ENCODE peak calls at places on chromosomes 2 and 18, in five cellular contexts. One of them, this sample, is unnamed.

GRCh38 chr2:231670892-231671616 is 37.3 kb upstream of the PTMA start:
- DNase-seq in stimulated activated CD4-positive, alpha-beta T cell treated with anti-CD3 and anti-CD28 coated beads, Interleukin-12 subunit alpha, Interleukin-12 subunit beta, amount 100 ng/mL, for 24 hours: no peak
- DNase-seq in lung microvascular endothelial cell: peak; percentile 29
- DNase-seq in A172: peak; percentile 38
- DNase-seq in AG20443: no peak
- DNase-seq in this sample: no peak

GRCh38 chr18:3248670-3249359 is 1.2 kb downstream of the MYL12A start:
- DNase-seq in stimulated activated CD4-positive, alpha-beta T cell treated with anti-CD3 and anti-CD28 coated beads, Interleukin-12 subunit alpha, Interleukin-12 subunit beta, amount 100 ng/mL, for 24 hours: no peak
- DNase-seq in lung microvascular endothelial cell: peak; percentile 78
- DNase-seq in A172: peak; percentile 67
- DNase-seq in AG20443: no peak
- DNase-seq in this sample: no peak

GRCh38 chr2:6186332-6187100 is 494.3 kb downstream of the SOX11 start:
- DNase-seq in stimulated activated CD4-positive, alpha-beta T cell treated with anti-CD3 and anti-CD28 coated beads, Interleukin-12 subunit alpha, Interleukin-12 subunit beta, amount 100 ng/mL, for 24 hours: no peak
- DNase-seq in lung microvascular endothelial cell: peak; percentile 0
- DNase-seq in A172: peak; percentile 97
- DNase-seq in AG20443: no peak
- DNase-seq in this sample: no peak

GRCh38 chr2:136420346-136420745 is 302.4 kb upstream of the CXCR4 start:
- DNase-seq in stimulated activated CD4-positive, alpha-beta T cell treated with anti-CD3 and anti-CD28 coated beads, Interleukin-12 subunit alpha, Interleukin-12 subunit beta, amount 100 ng/mL, for 24 hours: no peak
- DNase-seq in lung microvascular endothelial cell: no peak
- DNase-seq in A172: no peak
- DNase-seq in AG20443: no peak
- DNase-seq in this sample: no peak

GRCh38 chr2:239695728-239696240 is 295.0 kb upstream of the HDAC4 start:
- DNase-seq in stimulated activated CD4-positive, alpha-beta T cell treated with anti-CD3 and anti-CD28 coated beads, Interleukin-12 subunit alpha, Interleukin-12 subunit beta, amount 100 ng/mL, for 24 hours: no peak
- DNase-seq in lung microvascular endothelial cell: no peak
- DNase-seq in A172: no peak
- DNase-seq in AG20443: no peak
- DNase-seq in this sample: no peak

GRCh38 chr2:29463181-29463900 is 348.1 kb downstream of the CLIP4 start:
- DNase-seq in stimulated activated CD4-positive, alpha-beta T cell treated with anti-CD3 and anti-CD28 coated beads, Interleukin-12 subunit alpha, Interleukin-12 subunit beta, amount 100 ng/mL, for 24 hours: no peak
- DNase-seq in lung microvascular endothelial cell: no peak
- DNase-seq in A172: peak; percentile 11
- DNase-seq in AG20443: peak; percentile 66
- DNase-seq in this sample: no peak

GRCh38 chr2:163682695-163683094 is 53.1 kb downstream of the FIGN start:
- DNase-seq in stimulated activated CD4-positive, alpha-beta T cell treated with anti-CD3 and anti-CD28 coated beads, Interleukin-12 subunit alpha, Interleukin-12 subunit beta, amount 100 ng/mL, for 24 hours: no peak
- DNase-seq in lung microvascular endothelial cell: peak; percentile 63
- DNase-seq in A172: peak; percentile 29
- DNase-seq in AG20443: peak; percentile 15
- DNase-seq in this sample: no peak

GRCh38 chr2:238895901-238896600 is 48.2 kb downstream of the TWIST2 start:
- DNase-seq in stimulated activated CD4-positive, alpha-beta T cell treated with anti-CD3 and anti-CD28 coated beads, Interleukin-12 subunit alpha, Interleukin-12 subunit beta, amount 100 ng/mL, for 24 hours: no peak
- DNase-seq in lung microvascular endothelial cell: peak; percentile 88
- DNase-seq in A172: peak; percentile 89
- DNase-seq in AG20443: peak; percentile 89
- DNase-seq in this sample: no peak

GRCh38 chr2:161166538-161167409 is 6.5 kb downstream of the TANK start:
- DNase-seq in stimulated activated CD4-positive, alpha-beta T cell treated with anti-CD3 and anti-CD28 coated beads, Interleukin-12 subunit alpha, Interleukin-12 subunit beta, amount 100 ng/mL, for 24 hours: peak; percentile 36
- DNase-seq in lung microvascular endothelial cell: no peak
- DNase-seq in A172: no peak
- DNase-seq in AG20443: no peak
- DNase-seq in this sample: no peak

GRCh38 chr2:26529406-26530070 is 51.6 kb upstream of the OTOF start:
- DNase-seq in stimulated activated CD4-positive, alpha-beta T cell treated with anti-CD3 and anti-CD28 coated beads, Interleukin-12 subunit alpha, Interleukin-12 subunit beta, amount 100 ng/mL, for 24 hours: no peak
- DNase-seq in lung microvascular endothelial cell: no peak
- DNase-seq in A172: no peak
- DNase-seq in AG20443: no peak
- DNase-seq in this sample: no peak

GRCh38 chr2:37653805-37654378 is 17.6 kb downstream of the CDC42EP3 start:
- DNase-seq in stimulated activated CD4-positive, alpha-beta T cell treated with anti-CD3 and anti-CD28 coated beads, Interleukin-12 subunit alpha, Interleukin-12 subunit beta, amount 100 ng/mL, for 24 hours: no peak
- DNase-seq in lung microvascular endothelial cell: peak; percentile 68
- DNase-seq in A172: no peak
- DNase-seq in AG20443: peak; percentile 32
- DNase-seq in this sample: peak; percentile 94

GRCh38 chr2:239818531-239819011 is 206.6 kb downstream of the NDUFA10 start:
- DNase-seq in stimulated activated CD4-positive, alpha-beta T cell treated with anti-CD3 and anti-CD28 coated beads, Interleukin-12 subunit alpha, Interleukin-12 subunit beta, amount 100 ng/mL, for 24 hours: no peak
- DNase-seq in lung microvascular endothelial cell: no peak
- DNase-seq in A172: no peak
- DNase-seq in AG20443: no peak
- DNase-seq in this sample: no peak

GRCh38 chr2:218301176-218301819 is 9.0 kb upstream of the TMBIM1 start:
- DNase-seq in stimulated activated CD4-positive, alpha-beta T cell treated with anti-CD3 and anti-CD28 coated beads, Interleukin-12 subunit alpha, Interleukin-12 subunit beta, amount 100 ng/mL, for 24 hours: peak; percentile 73
- DNase-seq in lung microvascular endothelial cell: peak; percentile 84
- DNase-seq in A172: peak; percentile 94
- DNase-seq in AG20443: peak; percentile 68
- DNase-seq in this sample: peak; percentile 43

GRCh38 chr2:75100011-75100680 is 99.2 kb downstream of the TACR1 start:
- DNase-seq in stimulated activated CD4-positive, alpha-beta T cell treated with anti-CD3 and anti-CD28 coated beads, Interleukin-12 subunit alpha, Interleukin-12 subunit beta, amount 100 ng/mL, for 24 hours: no peak
- DNase-seq in lung microvascular endothelial cell: no peak
- DNase-seq in A172: peak; percentile 96
- DNase-seq in AG20443: peak; percentile 61
- DNase-seq in this sample: peak; percentile 30

GRCh38 chr2:38709515-38710194 is 41.5 kb downstream of the SRSF7 start:
- DNase-seq in stimulated activated CD4-positive, alpha-beta T cell treated with anti-CD3 and anti-CD28 coated beads, Interleukin-12 subunit alpha, Interleukin-12 subunit beta, amount 100 ng/mL, for 24 hours: no peak
- DNase-seq in lung microvascular endothelial cell: no peak
- DNase-seq in A172: no peak
- DNase-seq in AG20443: no peak
- DNase-seq in this sample: no peak

GRCh38 chr2:30702694-30703093 is 104.6 kb downstream of the CAPN13 start:
- DNase-seq in stimulated activated CD4-positive, alpha-beta T cell treated with anti-CD3 and anti-CD28 coated beads, Interleukin-12 subunit alpha, Interleukin-12 subunit beta, amount 100 ng/mL, for 24 hours: no peak
- DNase-seq in lung microvascular endothelial cell: no peak
- DNase-seq in A172: no peak
- DNase-seq in AG20443: no peak
- DNase-seq in this sample: no peak

GRCh38 chr18:42404151-42404550 is 449.1 kb downstream of the PIK3C3 start:
- DNase-seq in stimulated activated CD4-positive, alpha-beta T cell treated with anti-CD3 and anti-CD28 coated beads, Interleukin-12 subunit alpha, Interleukin-12 subunit beta, amount 100 ng/mL, for 24 hours: no peak
- DNase-seq in lung microvascular endothelial cell: no peak
- DNase-seq in A172: no peak
- DNase-seq in AG20443: no peak
- DNase-seq in this sample: no peak